ENCODE peak calls at places on chromosomes 6 and 20, in nine cellular contexts. J is AG04449, P is GM12865, R is DND-41, V is H1, U is coronary artery, X is stomach, C is lower lobe of right lung, N is ascending aorta. A is an unnamed sample.
A peak's percentile ranks its signal among the peaks of the same experiment; 100 is the strongest.

GRCh38 chr6:3664641-3665041 is 86.9 kb downstream of the PXDC1 start:
- DNase-seq in J (no peak), N (no peak), X (no peak), V (no peak), R (no peak), C (no peak), U (no peak), P (no peak), A (no peak)

GRCh38 chr6:4319992-4320683 is 184.8 kb upstream of the ECI2 start:
- DNase-seq in X (no peak), P (no peak), U (no peak), V (no peak), J (no peak), C (no peak), N (no peak), R (no peak), A (peak; percentile 78)

GRCh38 chr6:169171951-169172350 is 81.7 kb downstream of the THBS2 start:
- DNase-seq in V (no peak), C (no peak), P (no peak), X (no peak), U (peak; percentile 68), N (peak; percentile 68), J (no peak), R (no peak), A (peak; percentile 19)

GRCh38 chr20:62627901-62628612 is 14.2 kb upstream of the SLCO4A1 start:
- DNase-seq in N (no peak), X (no peak), J (no peak), P (peak; percentile 80), V (no peak), C (no peak), R (no peak), U (no peak), A (peak; percentile 39)

GRCh38 chr20:7924692-7925091 is 15.6 kb downstream of the HAO1 start:
- DNase-seq in J (peak; percentile 73), U (no peak), V (no peak), X (no peak), R (no peak), N (no peak), C (no peak), P (peak; percentile 3), A (peak; percentile 90)

GRCh38 chr6:40599580-40599979 is 12.4 kb upstream of the LRFN2 start:
- DNase-seq in P (no peak), N (peak; percentile 35), V (no peak), X (peak; percentile 40), U (no peak), J (no peak), C (no peak), R (no peak), A (peak; percentile 36)

GRCh38 chr6:41591859-41592502 is 45.8 kb downstream of the FOXP4 start:
- DNase-seq in N (peak; percentile 85), J (no peak), V (peak; percentile 97), R (peak; percentile 82), C (peak; percentile 71), P (peak; percentile 70), X (peak; percentile 83), U (peak; percentile 83), A (peak; percentile 63)

GRCh38 chr6:27940766-27941165 is 16.3 kb upstream of the OR2B6 start:
- DNase-seq in X (no peak), V (no peak), J (no peak), R (no peak), C (no peak), P (no peak), U (no peak), N (no peak), A (peak; percentile 9)

GRCh38 chr6:130394238-130394637 is 28.4 kb downstream of the TMEM200A start:
- DNase-seq in J (no peak), R (no peak), N (no peak), P (no peak), C (no peak), U (no peak), X (no peak), V (no peak), A (no peak)

GRCh38 chr6:136921936-136922679 is at the start of gene SLC35D3:
- DNase-seq in J (no peak), X (no peak), U (no peak), R (no peak), C (peak; percentile 56), N (no peak), P (peak; percentile 15), V (peak; percentile 73), A (peak; percentile 7)

GRCh38 chr6:136921521-136921935 is 573 bp upstream of the SLC35D3 start:
- DNase-seq in J (no peak), R (no peak), V (peak; percentile 65), N (no peak), C (peak; percentile 49), U (no peak), P (peak; percentile 13), X (no peak), A (peak; percentile 15)

GRCh38 chr6:136923116-136923953 is 1.2 kb downstream of the SLC35D3 start:
- DNase-seq in R (no peak), C (no peak), J (no peak), X (no peak), V (peak; percentile 62), U (no peak), P (no peak), N (no peak), A (no peak)

GRCh38 chr6:136923954-136924291 is 1.8 kb downstream of the SLC35D3 start:
- DNase-seq in C (no peak), V (no peak), N (no peak), J (no peak), X (no peak), U (no peak), P (no peak), R (no peak), A (no peak)

GRCh38 chr6:136922680-136922996 is 537 bp downstream of the SLC35D3 start:
- DNase-seq in X (no peak), U (no peak), P (no peak), N (no peak), J (no peak), V (peak; percentile 47), C (no peak), R (no peak), A (peak; percentile 18)
- H3K4me3 ChIP-seq in X (peak overlapping the region; percentile 78), U (peak overlapping the region; percentile 74), P (peak overlapping the region; percentile 31), N (peak overlapping the region; percentile 70), J (peak overlapping the region; percentile 49), V (peak overlapping the region; percentile 37), C (peak overlapping the region; percentile 62), R (no peak overlapping the region), A (peak overlapping the region; percentile 8)

GRCh38 chr20:9884061-9884460 is 45.2 kb upstream of the PAK5 start:
- DNase-seq in R (no peak), C (no peak), X (no peak), V (no peak), P (no peak), N (no peak), J (no peak), U (no peak), A (peak; percentile 24)
- TF ChIP-seq CTCF in R (no peak), C (no peak), X (no peak), V (no peak), P (no peak), N (no peak), J (no peak), U (no peak), A (peak; percentile 57)

GRCh38 chr6:39225946-39226437 is 3.3 kb downstream of the KCNK5 start:
- DNase-seq in P (peak; percentile 36), X (no peak), N (no peak), V (no peak), C (no peak), U (no peak), R (peak; percentile 60), J (no peak), A (no peak)

GRCh38 chr6:39225543-39225942 is 3.7 kb downstream of the KCNK5 start:
- DNase-seq in N (no peak), R (no peak), J (no peak), U (no peak), X (peak; percentile 53), P (no peak), V (no peak), C (no peak), A (no peak)

GRCh38 chr6:39227476-39227875 is 1.8 kb downstream of the KCNK5 start:
- DNase-seq in P (no peak), U (no peak), R (no peak), C (no peak), V (no peak), X (no peak), J (no peak), N (no peak), A (no peak)

GRCh38 chr6:39228111-39228971 is 934 bp downstream of the KCNK5 start:
- DNase-seq in J (no peak), U (no peak), N (no peak), P (no peak), R (no peak), V (no peak), C (no peak), X (no peak), A (no peak)

GRCh38 chr6:39226606-39227300 is 2.5 kb downstream of the KCNK5 start:
- DNase-seq in J (no peak), V (no peak), N (no peak), C (no peak), R (no peak), X (no peak), P (no peak), U (no peak), A (no peak)
- H3K4me3 ChIP-seq in J (no peak overlapping the region), V (no peak overlapping the region), N (no peak overlapping the region), C (peak overlapping the region; percentile 72), R (no peak overlapping the region), X (peak overlapping the region; percentile 78), P (no peak overlapping the region), U (no peak overlapping the region), A (no peak overlapping the region)

GRCh38 chr20:34706912-34707784 is 3.0 kb downstream of the TP53INP2 start:
- DNase-seq in N (no peak), R (no peak), J (no peak), U (no peak), P (no peak), X (no peak), C (no peak), V (no peak), A (no peak)

GRCh38 chr20:34704177-34705007 is at the start of gene TP53INP2:
- DNase-seq in C (peak; percentile 97), N (peak; percentile 97), X (peak; percentile 96), J (peak; percentile 45), R (peak; percentile 85), U (peak; percentile 96), P (peak; percentile 93), V (peak; percentile 95), A (peak; percentile 87)

GRCh38 chr20:34706022-34706875 is 2.1 kb downstream of the TP53INP2 start:
- DNase-seq in V (no peak), C (no peak), X (no peak), U (no peak), P (no peak), R (no peak), N (no peak), J (no peak), A (no peak)

GRCh38 chr20:34705008-34705382 is 851 bp downstream of the TP53INP2 start:
- DNase-seq in R (no peak), V (no peak), N (no peak), U (no peak), C (no peak), X (no peak), J (no peak), P (no peak), A (no peak)

DNA sequence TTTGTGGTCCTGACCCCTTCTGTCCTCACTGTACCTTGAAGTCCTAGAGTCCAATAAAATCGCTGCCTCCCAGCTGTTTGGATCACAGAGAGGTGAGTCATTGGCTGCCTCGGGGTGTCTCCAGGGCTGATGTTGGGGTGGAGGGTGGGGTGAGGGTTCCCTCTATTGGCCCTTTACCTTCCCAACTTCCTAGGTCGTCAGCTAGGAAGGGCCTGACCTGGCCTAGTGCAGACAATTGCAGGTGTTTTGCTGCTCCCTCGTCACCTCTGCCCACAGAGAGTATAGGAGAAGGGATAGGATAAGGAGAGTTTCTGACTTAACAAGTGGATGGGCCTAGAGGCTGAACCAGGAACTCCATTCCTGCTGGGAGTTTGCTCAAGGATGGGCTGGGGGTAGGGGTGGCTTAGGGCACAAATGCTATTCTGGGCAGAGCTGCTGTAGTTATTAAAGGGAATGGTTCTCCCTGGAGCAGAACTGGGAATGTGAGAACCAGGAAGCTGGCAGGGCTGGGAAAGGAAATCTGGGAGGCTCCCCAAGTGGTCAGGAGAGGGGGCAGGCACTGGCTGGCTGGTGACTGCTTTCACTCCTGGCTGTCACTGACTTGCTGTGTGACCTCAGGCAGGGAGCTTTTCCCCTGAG is 1.4 kb downstream of the TP53INP2 start:
- DNase-seq in P (no peak), X (peak; percentile 59), V (no peak), U (no peak), J (no peak), C (no peak), N (no peak), R (no peak), A (peak; percentile 69)
- TF ChIP-seq CTCF in P (peak; percentile 15), X (no peak), V (no peak), U (no peak), J (peak; percentile 9), C (no peak), N (no peak), R (no peak), A (no peak)